ENCODE peak calls at places on chromosomes 3 and 15, in ten cellular contexts. Q, C, I, R, L, P, N, J, G and T are unnamed samples.

GRCh38 chr15:36599824-36600365 is 20.5 kb downstream of the CDIN1 start:
- DNase-seq in Q (no peak), C (no peak), I (no peak), R (no peak), L (no peak), P (no peak), N (no peak), J (no peak), G (no peak), T (no peak)

GRCh38 chr3:115212615-115213014 is 65.5 kb upstream of the ZBTB20 start:
- DNase-seq in Q (no peak), C (no peak), I (no peak), R (no peak), L (no peak), P (no peak), N (no peak), J (no peak), G (no peak), T (no peak)

GRCh38 chr3:147838650-147839049 is 429.5 kb downstream of the ZIC1 start:
- DNase-seq in Q (peak; percentile 8), C (no peak), I (no peak), R (no peak), L (no peak), P (no peak), N (no peak), J (no peak), G (no peak), T (no peak)

GRCh38 chr15:35530698-35531097 is 15.3 kb downstream of the DPH6 start:
- DNase-seq in Q (no peak), C (no peak), I (no peak), R (no peak), L (no peak), P (no peak), N (no peak), J (no peak), G (no peak), T (no peak)

GRCh38 chr15:88396382-88396781 is 70.8 kb downstream of the MRPL46 start:
- DNase-seq in Q (peak; percentile 35), C (no peak), I (no peak), R (no peak), L (no peak), P (no peak), N (no peak), J (no peak), G (no peak), T (no peak)

GRCh38 chr15:40238927-40239591 is at the start of gene PAK6:
- DNase-seq in Q (peak; percentile 89), C (peak; percentile 59), I (peak; percentile 36), R (no peak), L (peak; percentile 70), P (no peak), N (peak; percentile 37), J (no peak), G (peak; percentile 94), T (peak; percentile 71)

GRCh38 chr3:2099028-2099671 is 484 bp downstream of the CNTN4 start:
- DNase-seq in Q (peak; percentile 71), C (peak; percentile 19), I (peak; percentile 28), R (no peak), L (peak; percentile 43), P (no peak), N (peak; percentile 30), J (no peak), G (no peak), T (no peak)

GRCh38 chr3:17581421-17582080 is 160.9 kb downstream of the TBC1D5 start:
- DNase-seq in Q (no peak), C (no peak), I (no peak), R (no peak), L (no peak), P (no peak), N (no peak), J (no peak), G (no peak), T (no peak)

GRCh38 chr3:11566916-11567315 is 76.8 kb downstream of the VGLL4 start:
- DNase-seq in Q (no peak), C (no peak), I (no peak), R (no peak), L (no peak), P (no peak), N (no peak), J (no peak), G (no peak), T (no peak)

GRCh38 chr3:182259579-182259978 is 533.7 kb upstream of the ATP11B start:
- DNase-seq in Q (no peak), C (no peak), I (peak; percentile 23), R (no peak), L (peak; percentile 59), P (no peak), N (no peak), J (no peak), G (no peak), T (peak; percentile 52)

GRCh38 chr3:52845157-52845556 is 10.3 kb upstream of the MUSTN1 start:
- DNase-seq in Q (peak; percentile 59), C (peak; percentile 55), I (no peak), R (no peak), L (peak; percentile 4), P (peak; percentile 85), N (peak; percentile 3), J (no peak), G (no peak), T (peak; percentile 59)

GRCh38 chr3:37686225-37686624 is 175.5 kb upstream of the CTDSPL start:
- DNase-seq in Q (no peak), C (no peak), I (no peak), R (no peak), L (no peak), P (no peak), N (no peak), J (no peak), G (peak; percentile 7), T (no peak)